ENCODE peak calls at places on chromosomes 12 and 14, in five cellular contexts. S, X, A, Z and L are unnamed samples. For H3K27me3 and H3K4me1, the result is how much of the 10 kb centered on the place peaks cover.

GRCh38 chr14:58816416-58817115 is 178.8 kb downstream of the DACT1 start:
- DNase-seq in A (no peak), S (no peak), X (no peak), Z (no peak), L (no peak)

GRCh38 chr12:104133861-104134260 is 4.1 kb downstream of the NFYB start:
- DNase-seq in S (no peak), Z (no peak), A (no peak), X (no peak), L (no peak)

GRCh38 chr12:121794532-121795028 is 1.1 kb upstream of the RHOF start:
- DNase-seq in Z (no peak), X (peak), S (no peak), A (peak), L (peak)

GRCh38 chr12:101375573-101375972 is 32.0 kb downstream of the ARL1 start:
- DNase-seq in S (no peak), X (no peak), A (no peak), Z (no peak), L (no peak)

GRCh38 chr12:130026608-130027176 is 122.9 kb upstream of the TMEM132D start:
- DNase-seq in S (peak), X (no peak), A (no peak), Z (no peak), L (no peak)

GRCh38 chr12:106205208-106206069 is 42.4 kb downstream of the CKAP4 start:
- DNase-seq in X (no peak), S (no peak), A (no peak), Z (no peak), L (peak)

GRCh38 chr14:72745991-72746980 is 147.6 kb downstream of the DPF3 start:
- DNase-seq in X (no peak), A (no peak), Z (no peak), S (no peak), L (no peak)

GRCh38 chr14:80973918-80974317 is 18.5 kb downstream of the TSHR start:
- DNase-seq in A (no peak), X (peak), Z (no peak), S (no peak), L (no peak)

GRCh38 chr14:71236430-71236829 is 329.2 kb downstream of the PCNX1 start:
- DNase-seq in Z (no peak), S (no peak), X (no peak), A (no peak), L (no peak)

GRCh38 chr14:93989939-93990338 is 7.2 kb upstream of the CCDC197 start:
- DNase-seq in A (no peak), Z (no peak), S (no peak), X (no peak), L (no peak)

GRCh38 chr12:92506460-92506859 is 196.3 kb upstream of the PLEKHG7 start:
- DNase-seq in A (no peak), X (no peak), Z (no peak), S (no peak), L (no peak)

GRCh38 chr12:25958254-25959068 is at the start of gene RASSF8:
- DNase-seq in X (peak), A (no peak), S (peak), Z (peak), L (peak)

GRCh38 chr12:47819902-47820630 is at the start of gene HDAC7:
- DNase-seq in Z (peak), A (peak), S (peak), X (peak), L (peak)

GRCh38 chr14:65854215-65854614 is 441.7 kb downstream of the FUT8 start:
- DNase-seq in X (no peak), S (no peak), Z (no peak), A (no peak), L (no peak)

GRCh38 chr14:23145794-23146422 is 26.9 kb upstream of the CEBPE start:
- DNase-seq in Z (no peak), A (no peak), S (peak), X (peak), L (no peak)

GRCh38 chr14:78933948-78934524 is 763.9 kb downstream of the NRXN3 start:
- DNase-seq in S (no peak), X (no peak), A (no peak), Z (no peak), L (no peak)

GRCh38 chr14:67820428-67820881 is 876 bp downstream of the RAD51B start:
- DNase-seq in X (no peak), S (no peak), Z (no peak), A (no peak), L (no peak)

GRCh38 chr14:74442757-74443156 is 16.7 kb upstream of the SYNDIG1L start:
- DNase-seq in A (no peak), S (no peak), Z (no peak), X (no peak), L (no peak)

GRCh38 chr14:74437654-74438053 is 11.6 kb upstream of the SYNDIG1L start:
- DNase-seq in S (no peak), A (no peak), X (no peak), Z (no peak), L (no peak)

GRCh38 chr14:74441113-74441512 is 15.1 kb upstream of the SYNDIG1L start:
- DNase-seq in X (no peak), Z (no peak), A (no peak), S (no peak), L (no peak)

DNA sequence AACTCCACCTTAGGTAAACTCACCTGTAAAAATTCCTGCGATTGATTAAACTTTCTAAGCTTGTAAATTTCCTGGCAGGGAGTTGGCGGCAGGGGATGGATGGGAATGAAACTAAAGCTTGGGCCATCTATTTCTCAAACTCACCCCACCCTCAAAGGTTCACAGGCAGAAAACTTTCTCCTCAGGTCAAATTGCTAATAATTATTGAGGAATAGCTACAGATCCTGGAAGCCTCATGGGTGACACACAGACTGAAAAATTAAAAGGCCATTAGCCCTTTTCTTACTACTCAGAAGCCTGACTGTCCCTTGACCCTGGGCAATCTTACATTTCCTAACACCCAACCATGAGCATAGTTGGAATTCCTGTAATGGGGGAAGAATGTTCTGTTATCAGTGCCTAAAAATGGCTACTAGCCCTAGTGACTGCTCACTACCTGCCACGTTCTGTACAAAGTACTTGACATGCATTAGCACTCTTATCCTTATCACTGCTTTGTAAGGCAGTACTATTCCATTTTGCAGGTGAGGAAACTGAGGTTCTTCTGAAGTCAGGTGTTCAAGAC is 12.4 kb upstream of the SYNDIG1L start:
- DNase-seq in S (no peak), Z (no peak), X (no peak), A (no peak), L (no peak)
- H3K27me3 ChIP-seq in S (under half), Z (under half), X (under half), A (under half), L (under half)

DNA sequence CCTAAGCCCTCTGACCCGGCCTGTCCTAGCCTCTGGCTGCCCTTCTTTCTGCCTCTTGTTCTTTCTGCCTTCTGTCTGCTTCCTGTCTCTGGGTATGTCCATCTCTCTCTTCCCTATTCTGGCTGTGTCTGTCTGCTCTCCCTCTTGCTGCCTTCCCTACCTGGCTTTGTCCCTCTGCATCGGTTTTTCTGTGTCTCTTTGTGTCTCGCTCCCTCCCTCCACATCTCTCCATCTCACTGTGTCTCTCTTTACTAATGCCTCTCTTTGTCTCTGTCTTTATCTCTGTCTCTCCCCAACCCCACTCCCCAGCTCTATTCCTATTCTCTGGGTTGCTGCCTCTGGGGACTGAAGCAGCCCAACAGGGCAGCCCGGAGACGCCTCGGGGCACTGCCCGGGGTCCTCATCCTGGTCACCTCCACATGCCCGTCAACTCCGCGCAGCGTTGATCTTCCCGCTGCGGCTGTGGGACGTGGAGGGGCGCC is 10.1 kb downstream of the SHMT2 start:
- DNase-seq in Z (no peak), S (no peak), X (no peak), A (no peak), L (no peak)
- H3K27ac ChIP-seq in Z (no peak), S (no peak), X (no peak), A (no peak), L (no peak)

GRCh38 chr14:100141133-100141497 is 18.3 kb downstream of the DEGS2 start:
- DNase-seq in X (no peak), A (no peak), S (no peak), Z (no peak), L (no peak)
- H3K4me1 ChIP-seq in X (under half), A (under half), S (under half), Z (half or more), L (under half)

GRCh38 chr12:128385736-128386135 is 118.8 kb downstream of the TMEM132C start:
- DNase-seq in Z (no peak), A (no peak), S (no peak), X (no peak), L (no peak)
- H3K27me3 ChIP-seq in Z (under half), A (under half), S (under half), X (under half), L (under half)